ENCODE peak calls at places on chromosome 7, in ten cellular contexts. One of them, this sample, is unnamed.
A peak's percentile ranks its signal among the peaks of the same experiment; 100 is the strongest.

GRCh38 chr7:108299251-108300014 is 156.8 kb downstream of the NRCAM start:
- DNase-seq in natural killer cell: no peak
- DNase-seq in left colon: no peak
- DNase-seq in Caki2: peak; percentile 77
- DNase-seq in fibroblast of lung: no peak
- DNase-seq in activated gamma-delta T cell treated with Interleukin-2 at 50 U/mL for 16 hours: no peak
- DNase-seq in M059J: peak; percentile 91
- DNase-seq in CD8-positive, alpha-beta memory T cell: no peak
- DNase-seq in left ventricle myocardium inferior: no peak
- DNase-seq in activated naive CD4-positive, alpha-beta T cell treated with Interleukin-2 at 50 U/mL for 16 hours: no peak
- DNase-seq in this sample: peak; percentile 85

GRCh38 chr7:53638517-53638916 is 603.1 kb downstream of the POM121L12 start:
- DNase-seq in activated gamma-delta T cell treated with Interleukin-2 at 50 U/mL for 16 hours: no peak
- DNase-seq in M059J: no peak
- DNase-seq in left colon: no peak
- DNase-seq in activated naive CD4-positive, alpha-beta T cell treated with Interleukin-2 at 50 U/mL for 16 hours: no peak
- DNase-seq in natural killer cell: no peak
- DNase-seq in fibroblast of lung: no peak
- DNase-seq in CD8-positive, alpha-beta memory T cell: no peak
- DNase-seq in Caki2: no peak
- DNase-seq in left ventricle myocardium inferior: no peak
- DNase-seq in this sample: no peak

GRCh38 chr7:28536259-28536658 is 123.9 kb downstream of the CREB5 start:
- DNase-seq in Caki2: peak; percentile 31
- DNase-seq in activated gamma-delta T cell treated with Interleukin-2 at 50 U/mL for 16 hours: no peak
- DNase-seq in fibroblast of lung: peak; percentile 27
- DNase-seq in left ventricle myocardium inferior: no peak
- DNase-seq in natural killer cell: no peak
- DNase-seq in left colon: no peak
- DNase-seq in activated naive CD4-positive, alpha-beta T cell treated with Interleukin-2 at 50 U/mL for 16 hours: no peak
- DNase-seq in CD8-positive, alpha-beta memory T cell: no peak
- DNase-seq in M059J: peak; percentile 5
- DNase-seq in this sample: peak; percentile 77

GRCh38 chr7:44711528-44711927 is 37.1 kb upstream of the ZMIZ2 start:
- DNase-seq in CD8-positive, alpha-beta memory T cell: no peak
- DNase-seq in left ventricle myocardium inferior: no peak
- DNase-seq in Caki2: no peak
- DNase-seq in fibroblast of lung: no peak
- DNase-seq in activated gamma-delta T cell treated with Interleukin-2 at 50 U/mL for 16 hours: no peak
- DNase-seq in natural killer cell: no peak
- DNase-seq in left colon: no peak
- DNase-seq in M059J: no peak
- DNase-seq in activated naive CD4-positive, alpha-beta T cell treated with Interleukin-2 at 50 U/mL for 16 hours: no peak
- DNase-seq in this sample: no peak

GRCh38 chr7:129615018-129615417 is 3.5 kb downstream of the NRF1 start:
- DNase-seq in activated gamma-delta T cell treated with Interleukin-2 at 50 U/mL for 16 hours: no peak
- DNase-seq in left ventricle myocardium inferior: no peak
- DNase-seq in CD8-positive, alpha-beta memory T cell: no peak
- DNase-seq in M059J: no peak
- DNase-seq in activated naive CD4-positive, alpha-beta T cell treated with Interleukin-2 at 50 U/mL for 16 hours: no peak
- DNase-seq in fibroblast of lung: peak; percentile 34
- DNase-seq in Caki2: no peak
- DNase-seq in natural killer cell: no peak
- DNase-seq in left colon: no peak
- DNase-seq in this sample: no peak

GRCh38 chr7:70000747-70001348 is 402.6 kb downstream of the AUTS2 start:
- DNase-seq in activated naive CD4-positive, alpha-beta T cell treated with Interleukin-2 at 50 U/mL for 16 hours: no peak
- DNase-seq in left colon: no peak
- DNase-seq in fibroblast of lung: no peak
- DNase-seq in left ventricle myocardium inferior: no peak
- DNase-seq in activated gamma-delta T cell treated with Interleukin-2 at 50 U/mL for 16 hours: no peak
- DNase-seq in Caki2: no peak
- DNase-seq in CD8-positive, alpha-beta memory T cell: no peak
- DNase-seq in natural killer cell: no peak
- DNase-seq in M059J: no peak
- DNase-seq in this sample: no peak

GRCh38 chr7:140209866-140210609 is 33.3 kb upstream of the KDM7A start:
- DNase-seq in M059J: no peak
- DNase-seq in activated naive CD4-positive, alpha-beta T cell treated with Interleukin-2 at 50 U/mL for 16 hours: peak; percentile 68
- DNase-seq in Caki2: no peak
- DNase-seq in activated gamma-delta T cell treated with Interleukin-2 at 50 U/mL for 16 hours: no peak
- DNase-seq in left colon: peak; percentile 50
- DNase-seq in left ventricle myocardium inferior: peak; percentile 35
- DNase-seq in CD8-positive, alpha-beta memory T cell: peak; percentile 57
- DNase-seq in fibroblast of lung: no peak
- DNase-seq in natural killer cell: no peak
- DNase-seq in this sample: no peak

GRCh38 chr7:46544396-46545008 is 623.4 kb upstream of the IGFBP3 start:
- DNase-seq in activated naive CD4-positive, alpha-beta T cell treated with Interleukin-2 at 50 U/mL for 16 hours: no peak
- DNase-seq in CD8-positive, alpha-beta memory T cell: no peak
- DNase-seq in left ventricle myocardium inferior: no peak
- DNase-seq in fibroblast of lung: peak; percentile 90
- DNase-seq in M059J: peak; percentile 94
- DNase-seq in natural killer cell: no peak
- DNase-seq in Caki2: peak; percentile 76
- DNase-seq in activated gamma-delta T cell treated with Interleukin-2 at 50 U/mL for 16 hours: no peak
- DNase-seq in left colon: no peak
- DNase-seq in this sample: peak; percentile 86

GRCh38 chr7:69962856-69963149 is 364.5 kb downstream of the AUTS2 start:
- DNase-seq in left colon: no peak
- DNase-seq in CD8-positive, alpha-beta memory T cell: no peak
- DNase-seq in M059J: no peak
- DNase-seq in activated naive CD4-positive, alpha-beta T cell treated with Interleukin-2 at 50 U/mL for 16 hours: no peak
- DNase-seq in activated gamma-delta T cell treated with Interleukin-2 at 50 U/mL for 16 hours: no peak
- DNase-seq in left ventricle myocardium inferior: no peak
- DNase-seq in fibroblast of lung: peak; percentile 14
- DNase-seq in natural killer cell: no peak
- DNase-seq in Caki2: no peak
- DNase-seq in this sample: no peak